ENCODE peak calls at places on chromosomes 11 and 22, in nine cellular contexts. Z is HEK293T, W is NCI-H460, E is AG04450, X is T-helper 9 cell, Y is LHCN-M2, N is T-cell, M is RWPE1, U is T follicular helper cell. I is an unnamed sample.
A peak's percentile ranks its signal among the peaks of the same experiment; 100 is the strongest.

GRCh38 chr11:104462346-104462745 is 298.4 kb upstream of the PDGFD start:
- DNase-seq in Y (peak; percentile 82), W (no peak), X (no peak), N (no peak), Z (no peak), M (no peak), U (no peak), E (peak; percentile 68), I (no peak)

GRCh38 chr11:110897035-110897434 is 184.8 kb upstream of the ARHGAP20 start:
- DNase-seq in E (no peak), N (no peak), Z (no peak), X (no peak), U (no peak), W (no peak), M (no peak), Y (peak; percentile 43), I (no peak)

GRCh38 chr22:20548806-20549205 is 41.4 kb downstream of the MED15 start:
- DNase-seq in X (no peak), M (no peak), E (no peak), Z (no peak), N (no peak), Y (no peak), W (no peak), U (no peak), I (no peak)

GRCh38 chr11:10109836-10110235 is 184.2 kb downstream of the SBF2 start:
- DNase-seq in N (no peak), Y (peak; percentile 58), X (no peak), E (peak; percentile 67), U (no peak), M (no peak), Z (no peak), W (no peak), I (no peak)

GRCh38 chr11:1510928-1511327 is 24.3 kb upstream of the MOB2 start:
- DNase-seq in U (no peak), N (no peak), Y (no peak), X (no peak), Z (no peak), E (no peak), M (no peak), W (no peak), I (no peak)

GRCh38 chr11:90309693-90310092 is 86.8 kb upstream of the CHORDC1 start:
- DNase-seq in M (no peak), X (no peak), Y (no peak), Z (no peak), N (no peak), U (no peak), W (no peak), E (no peak), I (no peak)

GRCh38 chr11:122850076-122850631 is 11.9 kb downstream of the CRTAM start:
- DNase-seq in Y (peak; percentile 21), M (no peak), E (no peak), W (no peak), N (no peak), U (no peak), Z (no peak), X (no peak), I (no peak)

GRCh38 chr11:87451400-87451799 is 413.7 kb downstream of the TMEM135 start:
- DNase-seq in Z (no peak), M (no peak), U (no peak), X (no peak), N (no peak), W (no peak), E (no peak), Y (peak; percentile 31), I (no peak)

GRCh38 chr11:125140251-125140650 is 24.3 kb upstream of the PKNOX2 start:
- DNase-seq in E (no peak), N (no peak), W (no peak), U (no peak), Z (no peak), Y (no peak), X (no peak), M (no peak), I (no peak)

GRCh38 chr11:24046731-24047130 is 450.1 kb upstream of the LUZP2 start:
- DNase-seq in N (no peak), E (no peak), X (no peak), W (no peak), M (no peak), Y (peak; percentile 50), Z (no peak), U (no peak), I (no peak)

GRCh38 chr11:96136623-96137313 is 206.2 kb downstream of the MAML2 start:
- DNase-seq in X (no peak), M (no peak), W (no peak), U (no peak), Y (no peak), N (no peak), Z (no peak), E (no peak), I (no peak)

GRCh38 chr11:37770145-37770544 is 1172.1 kb upstream of the RAG2 start:
- DNase-seq in X (no peak), U (no peak), E (no peak), Y (peak; percentile 38), Z (no peak), W (no peak), M (no peak), N (no peak), I (no peak)

GRCh38 chr11:81573367-81573766 is 1160.3 kb downstream of the FAM181B start:
- DNase-seq in X (no peak), E (no peak), U (no peak), M (no peak), W (no peak), Y (no peak), Z (no peak), N (no peak), I (no peak)

GRCh38 chr22:28783786-28784671 is 11.5 kb downstream of the CCDC117 start:
- DNase-seq in Y (no peak), W (no peak), U (no peak), X (no peak), E (peak; percentile 15), N (no peak), M (no peak), Z (no peak), I (no peak)

GRCh38 chr11:26344647-26345046 is 12.7 kb downstream of the ANO3 start:
- DNase-seq in Y (peak; percentile 4), Z (no peak), E (no peak), X (no peak), W (no peak), U (no peak), N (no peak), M (no peak), I (no peak)

GRCh38 chr11:117814204-117814765 is 10.3 kb downstream of the FXYD2 start:
- DNase-seq in E (no peak), N (no peak), Z (no peak), W (no peak), X (no peak), Y (no peak), U (no peak), M (no peak), I (no peak)

GRCh38 chr11:83819936-83820549 is 533.9 kb upstream of the CCDC90B start:
- DNase-seq in E (peak; percentile 52), Y (peak; percentile 55), N (no peak), M (peak; percentile 64), U (no peak), Z (peak; percentile 20), W (peak; percentile 67), X (no peak), I (peak; percentile 41)

GRCh38 chr11:10263929-10264328 is 30.1 kb downstream of the SBF2 start:
- DNase-seq in X (no peak), Y (no peak), U (no peak), W (no peak), E (peak; percentile 48), N (no peak), M (no peak), Z (no peak), I (no peak)

GRCh38 chr11:110092577-110093406 is at the start of gene ZC3H12C:
- DNase-seq in N (peak; percentile 6), Z (peak; percentile 77), W (peak; percentile 86), U (no peak), Y (peak; percentile 88), E (peak; percentile 72), M (peak; percentile 75), X (no peak), I (peak; percentile 87)

GRCh38 chr11:73597340-73597955 is 464 bp downstream of the FAM168A start:
- DNase-seq in W (no peak), X (no peak), M (peak; percentile 6), U (no peak), Y (no peak), E (no peak), N (no peak), Z (peak; percentile 10), I (no peak)

GRCh38 chr22:48436201-48436931 is 1391.3 kb downstream of the BRD1 start:
- DNase-seq in Z (no peak), W (no peak), Y (no peak), M (no peak), E (no peak), U (no peak), N (no peak), X (no peak), I (no peak)

GRCh38 chr11:33703771-33704170 is 3.1 kb upstream of the C11orf91 start:
- DNase-seq in N (no peak), M (no peak), U (no peak), W (no peak), E (no peak), X (no peak), Z (no peak), Y (peak; percentile 48), I (peak; percentile 44)

GRCh38 chr22:32050678-32051515 is 7.8 kb downstream of the SLC5A1 start:
- DNase-seq in Z (peak; percentile 62), W (peak; percentile 85), N (peak; percentile 13), E (peak; percentile 30), U (peak; percentile 18), M (peak; percentile 85), X (peak; percentile 13), Y (peak; percentile 82), I (peak; percentile 40)

GRCh38 chr22:50059185-50059880 is 1.2 kb upstream of the TTLL8 start:
- DNase-seq in X (no peak), Y (peak; percentile 17), M (peak; percentile 15), N (no peak), E (no peak), Z (peak; percentile 54), U (no peak), W (peak; percentile 1), I (peak; percentile 62)

GRCh38 chr11:75562048-75562835 is at the start of gene SERPINH1:
- DNase-seq in W (peak; percentile 71), M (peak; percentile 94), X (peak; percentile 44), Z (peak; percentile 86), E (no peak), Y (peak; percentile 83), U (peak; percentile 32), N (peak; percentile 36), I (peak; percentile 89)

GRCh38 chr11:77407613-77408012 is 66.3 kb downstream of the PAK1 start:
- DNase-seq in X (no peak), Y (peak; percentile 85), E (peak; percentile 41), U (no peak), Z (no peak), N (no peak), M (peak; percentile 70), W (no peak), I (peak; percentile 17)

GRCh38 chr11:2747236-2748015 is 47.6 kb upstream of the KCNQ1OT1 start:
- DNase-seq in E (no peak), Z (no peak), Y (no peak), U (no peak), W (no peak), N (no peak), M (no peak), X (no peak), I (no peak)

GRCh38 chr11:44186531-44186930 is 91.1 kb downstream of the EXT2 start:
- DNase-seq in W (no peak), E (no peak), U (no peak), N (no peak), Y (no peak), M (no peak), X (no peak), Z (no peak), I (no peak)

GRCh38 chr22:45452565-45453449 is 39.3 kb downstream of the RIBC2 start:
- DNase-seq in M (no peak), X (no peak), Z (no peak), U (no peak), N (no peak), W (no peak), E (no peak), Y (no peak), I (no peak)

GRCh38 chr22:19962246-19962908 is 20.8 kb upstream of the TXNRD2 start:
- DNase-seq in M (peak; percentile 71), X (peak; percentile 28), N (peak; percentile 67), E (no peak), U (peak; percentile 51), W (peak; percentile 57), Z (peak; percentile 89), Y (peak; percentile 81), I (peak; percentile 47)

GRCh38 chr11:77215106-77215505 is 86.4 kb downstream of the GDPD4 start:
- DNase-seq in N (no peak), Z (no peak), Y (no peak), M (no peak), E (no peak), X (no peak), W (no peak), U (no peak), I (no peak)